ENCODE peak calls at places on chromosomes 4 and X, in seven cellular contexts. B is GDM1, U is germinal center, S is NCI-H1092 treated with DMSO at 0.1 percent for 48 hours, N is NCI-H524 treated with DMSO at 0.1 percent for 48 hours, K is GM12891, J is IMR-90. D is an unnamed sample.

GRCh38 chr4:140776551-140776950 is 20.4 kb upstream of the TBC1D9 start:
- DNase-seq in B (no peak), J (no peak), U (no peak), K (no peak), S (no peak), N (no peak), D (no peak)

GRCh38 chr4:7721984-7722551 is 217.6 kb downstream of the AFAP1 start:
- DNase-seq in S (no peak), B (no peak), U (no peak), N (no peak), J (no peak), K (no peak), D (no peak)

GRCh38 chrX:109830157-109830703 is 97.2 kb upstream of the ACSL4 start:
- DNase-seq in U (no peak), K (no peak), S (no peak), J (no peak), B (no peak), N (no peak), D (peak)

GRCh38 chr4:93828332-93828829 is at the start of gene ATOH1:
- DNase-seq in K (no peak), B (no peak), J (no peak), S (no peak), N (no peak), U (no peak), D (no peak)

GRCh38 chr4:86498560-86499166 is 95.5 kb upstream of the PTPN13 start:
- DNase-seq in S (peak), K (no peak), U (peak), N (no peak), B (peak), J (peak), D (peak)

GRCh38 chr4:70754470-70754869 is 32.7 kb downstream of the RUFY3 start:
- DNase-seq in J (no peak), K (no peak), S (no peak), B (no peak), N (no peak), U (peak), D (no peak)

GRCh38 chrX:31547416-31547815 is 475.6 kb upstream of the FTHL17 start:
- DNase-seq in J (no peak), U (no peak), N (no peak), K (no peak), S (no peak), B (no peak), D (no peak)

GRCh38 chr4:2935762-2936743 is 27.2 kb downstream of the NOP14 start:
- DNase-seq in S (no peak), U (no peak), J (no peak), N (no peak), K (no peak), B (no peak), D (no peak)

GRCh38 chr4:114615435-114615834 is 16.8 kb downstream of the UGT8 start:
- DNase-seq in B (no peak), N (no peak), U (no peak), J (no peak), S (no peak), K (no peak), D (peak)

GRCh38 chr4:184815046-184815877 is 10.5 kb downstream of the ACSL1 start:
- DNase-seq in J (peak), N (no peak), U (peak), S (peak), B (no peak), K (no peak), D (peak)

GRCh38 chr4:146054676-146055075 is 116.1 kb upstream of the ZNF827 start:
- DNase-seq in K (no peak), N (no peak), J (no peak), B (no peak), S (no peak), U (no peak), D (no peak)

GRCh38 chrX:51614353-51614752 is 4.4 kb downstream of the CENPVL3 start:
- DNase-seq in S (peak), K (no peak), J (peak), B (no peak), U (peak), N (no peak), D (peak)

GRCh38 chr4:1075809-1076524 is 37.4 kb downstream of the RNF212 start:
- DNase-seq in K (no peak), S (no peak), U (no peak), B (no peak), N (no peak), J (no peak), D (no peak)

D was measured in HepG2.